ENCODE peak calls at places on chromosomes 7 and 10, in ten cellular contexts. X is esophagus muscularis mucosa; T is ACHN; I is RWPE1; C is activated CD4-positive, CD25-positive, alpha-beta regulatory T cell; W is epithelial cell of esophagus; B is NCI-H460; Q is retinal pigment epithelial cell; J is fibroblast of lung; O is activated CD8-positive, alpha-beta T cell treated with anti-CD3 and anti-CD28 coated beads, Interleukin-2, amount 10 ng/mL, durations not matched to agents 7 days and 5 days. P is an unnamed sample.

GRCh38 chr7:116740758-116741462 is 68.9 kb downstream of the MET start:
- DNase-seq in X (no peak), O (no peak), I (peak; percentile 73), J (no peak), W (peak; percentile 81), C (no peak), Q (no peak), B (no peak), T (no peak), P (no peak)

GRCh38 chr7:452230-452751 is 67.4 kb downstream of the PDGFA start:
- DNase-seq in C (no peak), B (no peak), I (no peak), Q (no peak), J (peak; percentile 42), O (no peak), X (no peak), T (no peak), W (no peak), P (no peak)

GRCh38 chr10:52216852-52217251 is 97.2 kb upstream of the DKK1 start:
- DNase-seq in C (no peak), O (no peak), J (peak; percentile 94), I (no peak), T (peak; percentile 43), Q (peak; percentile 36), X (no peak), W (peak; percentile 22), B (no peak), P (no peak)

GRCh38 chr7:91556239-91556638 is 292.0 kb downstream of the FZD1 start:
- DNase-seq in X (no peak), J (no peak), W (no peak), Q (no peak), B (no peak), I (no peak), T (no peak), C (no peak), O (no peak), P (no peak)

GRCh38 chr7:49775949-49776443 is 2.6 kb downstream of the VWC2 start:
- DNase-seq in X (no peak), J (no peak), W (no peak), C (no peak), B (no peak), O (no peak), T (no peak), Q (no peak), I (no peak), P (no peak)

GRCh38 chr10:114261116-114261515 is 22.1 kb downstream of the VWA2 start:
- DNase-seq in O (no peak), I (no peak), Q (no peak), B (no peak), T (peak; percentile 51), J (peak; percentile 18), X (no peak), C (no peak), W (no peak), P (no peak)

GRCh38 chr7:25665903-25666670 is 437.8 kb upstream of the NPVF start:
- DNase-seq in I (no peak), O (no peak), Q (no peak), J (no peak), C (no peak), B (no peak), T (no peak), W (no peak), X (no peak), P (no peak)

GRCh38 chr10:33947563-33947962 is 613.1 kb upstream of the NRP1 start:
- DNase-seq in C (no peak), I (no peak), Q (no peak), B (no peak), J (no peak), X (no peak), T (no peak), W (no peak), O (no peak), P (no peak)

GRCh38 chr7:18020138-18020715 is 7.4 kb downstream of the PRPS1L1 start:
- DNase-seq in J (no peak), O (no peak), W (peak; percentile 14), X (no peak), B (no peak), Q (no peak), T (no peak), I (no peak), C (no peak), P (no peak)

GRCh38 chr7:41292457-41292856 is 410.4 kb downstream of the INHBA start:
- DNase-seq in T (no peak), W (peak; percentile 87), B (no peak), O (no peak), Q (no peak), X (no peak), I (peak; percentile 85), C (no peak), J (no peak), P (peak; percentile 25)

GRCh38 chr10:73591935-73592699 is 975 bp upstream of the USP54 start:
- DNase-seq in J (peak; percentile 30), I (peak; percentile 46), Q (peak; percentile 54), C (no peak), T (peak; percentile 86), W (peak; percentile 79), X (no peak), B (peak; percentile 30), O (peak; percentile 36), P (peak; percentile 57)

GRCh38 chr7:75878769-75879596 is at the start of gene RHBDD2:
- DNase-seq in B (peak; percentile 93), C (peak; percentile 97), I (peak; percentile 99), Q (peak; percentile 66), W (peak; percentile 94), X (peak; percentile 98), T (peak; percentile 97), O (peak; percentile 97), J (peak; percentile 92), P (peak; percentile 76)

GRCh38 chr7:103348452-103348851 is 1.0 kb downstream of the PSMC2 start:
- DNase-seq in J (no peak), X (no peak), Q (no peak), I (no peak), T (no peak), O (peak; percentile 28), B (no peak), W (no peak), C (no peak), P (no peak)

GRCh38 chr10:133131053-133131452 is 29.0 kb upstream of the KNDC1 start:
- DNase-seq in I (no peak), Q (no peak), O (no peak), X (no peak), C (no peak), B (no peak), T (no peak), W (no peak), J (no peak), P (no peak)

GRCh38 chr10:60942604-60943269 is 1.2 kb downstream of the RHOBTB1 start:
- DNase-seq in B (no peak), W (peak; percentile 24), O (peak; percentile 53), I (no peak), T (peak; percentile 39), X (no peak), J (peak; percentile 52), Q (no peak), C (no peak), P (no peak)

GRCh38 chr7:100158229-100159098 is at the start of gene TRAPPC14:
- DNase-seq in X (peak; percentile 99), C (peak; percentile 89), I (peak; percentile 97), B (peak; percentile 66), Q (peak; percentile 41), O (peak; percentile 94), W (peak; percentile 80), J (peak; percentile 71), T (peak; percentile 93), P (peak; percentile 61)

GRCh38 chr7:6416516-6417145 is 31.1 kb downstream of the DAGLB start:
- DNase-seq in T (no peak), Q (peak; percentile 13), J (peak; percentile 40), X (no peak), B (no peak), W (no peak), C (no peak), O (no peak), I (no peak), P (no peak)

GRCh38 chr7:42180806-42181205 is 56.2 kb downstream of the GLI3 start:
- DNase-seq in W (no peak), T (no peak), I (no peak), J (peak; percentile 89), Q (no peak), O (no peak), X (no peak), C (no peak), B (no peak), P (no peak)

GRCh38 chr7:42090806-42091205 is 146.2 kb downstream of the GLI3 start:
- DNase-seq in O (no peak), J (no peak), I (no peak), T (no peak), B (no peak), Q (no peak), C (no peak), X (no peak), W (no peak), P (no peak)

GRCh38 chr10:14926722-14927416 is 27.0 kb downstream of the DCLRE1C start:
- DNase-seq in B (no peak), W (no peak), C (no peak), I (no peak), O (no peak), X (no peak), J (no peak), Q (no peak), T (no peak), P (no peak)

GRCh38 chr10:98338896-98339295 is 70.9 kb upstream of the LOXL4 start:
- DNase-seq in X (no peak), I (no peak), T (no peak), Q (no peak), O (no peak), J (peak; percentile 21), C (no peak), B (no peak), W (no peak), P (no peak)

GRCh38 chr7:23471090-23471859 is 984 bp upstream of the IGF2BP3 start:
- DNase-seq in B (peak; percentile 86), I (peak; percentile 74), X (peak; percentile 77), T (peak; percentile 87), C (no peak), Q (no peak), J (peak; percentile 83), W (peak; percentile 65), O (peak; percentile 62), P (peak; percentile 99)

GRCh38 chr7:29957921-29958320 is 31.7 kb downstream of the SCRN1 start:
- DNase-seq in W (no peak), B (no peak), I (no peak), O (no peak), X (no peak), J (no peak), T (no peak), C (no peak), Q (no peak), P (no peak)

GRCh38 chr7:135317676-135318326 is 84.2 kb downstream of the STRA8 start:
- DNase-seq in B (no peak), I (peak; percentile 25), W (peak; percentile 52), C (no peak), O (no peak), Q (peak; percentile 78), T (no peak), J (no peak), X (no peak), P (no peak)

GRCh38 chr7:73841689-73842247 is 548 bp downstream of the METTL27 start:
- DNase-seq in W (no peak), X (no peak), B (no peak), T (peak; percentile 57), I (no peak), J (no peak), C (no peak), Q (no peak), O (no peak), P (no peak)

GRCh38 chr10:63105811-63106755 is 27.0 kb upstream of the NRBF2 start:
- DNase-seq in Q (no peak), C (no peak), W (peak; percentile 91), I (no peak), J (peak; percentile 59), O (no peak), T (no peak), B (peak; percentile 54), X (no peak), P (no peak)

GRCh38 chr10:103820101-103821062 is 35.0 kb downstream of the SH3PXD2A start:
- DNase-seq in X (no peak), I (no peak), J (peak; percentile 84), O (no peak), C (no peak), Q (no peak), W (no peak), B (no peak), T (no peak), P (no peak)

GRCh38 chr10:43214956-43215561 is 51.8 kb downstream of the RASGEF1A start:
- DNase-seq in C (no peak), W (no peak), X (no peak), B (no peak), J (no peak), O (no peak), I (no peak), Q (no peak), T (no peak), P (no peak)

P was measured in PC-9.